ENCODE peak calls at places on chromosomes 6 and 20, in five cellular contexts. One of them, this sample, is unnamed.
A peak's percentile ranks its signal among the peaks of the same experiment; 100 is the strongest.

GRCh38 chr6:35955970-35956369 is 35.1 kb upstream of the SRPK1 start:
- DNase-seq in transverse colon: no peak
- DNase-seq in brain microvascular endothelial cell: no peak
- DNase-seq in coronary artery: no peak
- DNase-seq in A549: no peak
- DNase-seq in this sample: no peak

GRCh38 chr6:150547511-150548222 is 52.0 kb upstream of the PLEKHG1 start:
- DNase-seq in transverse colon: no peak
- DNase-seq in A549: no peak
- DNase-seq in coronary artery: no peak
- DNase-seq in brain microvascular endothelial cell: no peak
- DNase-seq in this sample: no peak

GRCh38 chr20:46939031-46939430 is 44.4 kb downstream of the EYA2 start:
- DNase-seq in A549: peak; percentile 66
- DNase-seq in brain microvascular endothelial cell: no peak
- DNase-seq in transverse colon: no peak
- DNase-seq in coronary artery: no peak
- DNase-seq in this sample: no peak

GRCh38 chr6:80742481-80742880 is 636.0 kb downstream of the BCKDHB start:
- DNase-seq in transverse colon: no peak
- DNase-seq in A549: peak; percentile 16
- DNase-seq in coronary artery: no peak
- DNase-seq in brain microvascular endothelial cell: peak; percentile 33
- DNase-seq in this sample: no peak

GRCh38 chr6:139927236-139927635 is 552.8 kb upstream of the CITED2 start:
- DNase-seq in coronary artery: no peak
- DNase-seq in A549: peak; percentile 4
- DNase-seq in transverse colon: no peak
- DNase-seq in brain microvascular endothelial cell: peak; percentile 71
- DNase-seq in this sample: no peak

GRCh38 chr6:74491844-74492374 is 713.9 kb downstream of the COL12A1 start:
- DNase-seq in A549: no peak
- DNase-seq in transverse colon: no peak
- DNase-seq in coronary artery: no peak
- DNase-seq in brain microvascular endothelial cell: no peak
- DNase-seq in this sample: no peak

GRCh38 chr20:59614714-59615113 is 10.4 kb downstream of the PHACTR3 start:
- DNase-seq in brain microvascular endothelial cell: no peak
- DNase-seq in coronary artery: no peak
- DNase-seq in A549: no peak
- DNase-seq in transverse colon: no peak
- DNase-seq in this sample: no peak

GRCh38 chr20:64119301-64119680 is 11.9 kb upstream of the NPBWR2 start:
- DNase-seq in A549: peak; percentile 48
- DNase-seq in coronary artery: no peak
- DNase-seq in transverse colon: no peak
- DNase-seq in brain microvascular endothelial cell: no peak
- DNase-seq in this sample: no peak

DNA sequence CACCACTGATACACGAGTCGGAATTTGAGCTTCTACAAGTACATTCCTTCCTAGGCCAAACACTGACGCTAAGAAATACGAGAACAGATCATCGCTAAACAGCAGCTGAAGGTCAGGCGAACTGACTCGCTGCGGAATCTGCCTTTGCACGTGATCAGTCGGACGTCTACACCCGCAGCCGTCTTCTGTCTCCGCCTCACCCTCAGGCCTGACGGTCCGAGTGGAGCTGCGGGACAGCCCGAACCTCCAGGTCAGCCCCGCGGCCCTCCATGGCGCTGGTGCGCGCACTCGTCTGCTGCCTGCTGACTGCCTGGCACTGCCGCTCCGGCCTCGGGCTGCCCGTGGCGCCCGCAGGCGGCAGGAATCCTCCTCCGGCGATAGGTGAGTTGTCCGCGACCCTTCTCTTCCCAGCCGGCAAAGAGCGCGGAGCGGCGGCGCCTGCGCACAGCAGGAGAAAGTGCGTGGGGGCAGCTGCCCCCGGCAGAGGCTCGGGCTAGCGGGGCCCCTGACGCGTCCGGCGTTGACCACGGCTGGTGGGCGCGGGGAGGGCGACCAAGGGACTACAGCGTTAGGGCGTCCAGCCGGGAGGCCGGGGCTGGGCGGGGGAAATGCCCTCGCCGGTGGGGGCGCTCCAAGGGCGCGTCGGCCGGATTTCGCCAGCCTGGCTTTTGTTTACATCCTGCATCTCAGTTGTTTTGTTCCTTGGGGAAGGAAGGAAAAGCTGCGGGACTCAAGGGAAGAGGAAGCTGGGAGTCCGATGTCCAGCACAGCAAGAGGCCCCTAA is at the start of gene SMPDL3A:
- DNase-seq in brain microvascular endothelial cell: peak; percentile 90
- DNase-seq in transverse colon: peak; percentile 83
- DNase-seq in coronary artery: peak; percentile 87
- DNase-seq in A549: peak; percentile 73
- DNase-seq in this sample: peak; percentile 88
- TF ChIP-seq CTCF in brain microvascular endothelial cell: peak; percentile 50
- TF ChIP-seq CTCF in transverse colon: no peak
- TF ChIP-seq CTCF in coronary artery: no peak
- TF ChIP-seq CTCF in A549: peak; percentile 58
- TF ChIP-seq CTCF in this sample: peak; percentile 63

GRCh38 chr6:28117386-28118050 is 6.9 kb upstream of the ZSCAN16 start:
- DNase-seq in coronary artery: no peak
- DNase-seq in brain microvascular endothelial cell: no peak
- DNase-seq in transverse colon: no peak
- DNase-seq in A549: no peak
- DNase-seq in this sample: no peak
- TF ChIP-seq CTCF in coronary artery: no peak
- TF ChIP-seq CTCF in brain microvascular endothelial cell: no peak
- TF ChIP-seq CTCF in transverse colon: no peak
- TF ChIP-seq CTCF in A549: no peak
- TF ChIP-seq CTCF in this sample: no peak

DNA sequence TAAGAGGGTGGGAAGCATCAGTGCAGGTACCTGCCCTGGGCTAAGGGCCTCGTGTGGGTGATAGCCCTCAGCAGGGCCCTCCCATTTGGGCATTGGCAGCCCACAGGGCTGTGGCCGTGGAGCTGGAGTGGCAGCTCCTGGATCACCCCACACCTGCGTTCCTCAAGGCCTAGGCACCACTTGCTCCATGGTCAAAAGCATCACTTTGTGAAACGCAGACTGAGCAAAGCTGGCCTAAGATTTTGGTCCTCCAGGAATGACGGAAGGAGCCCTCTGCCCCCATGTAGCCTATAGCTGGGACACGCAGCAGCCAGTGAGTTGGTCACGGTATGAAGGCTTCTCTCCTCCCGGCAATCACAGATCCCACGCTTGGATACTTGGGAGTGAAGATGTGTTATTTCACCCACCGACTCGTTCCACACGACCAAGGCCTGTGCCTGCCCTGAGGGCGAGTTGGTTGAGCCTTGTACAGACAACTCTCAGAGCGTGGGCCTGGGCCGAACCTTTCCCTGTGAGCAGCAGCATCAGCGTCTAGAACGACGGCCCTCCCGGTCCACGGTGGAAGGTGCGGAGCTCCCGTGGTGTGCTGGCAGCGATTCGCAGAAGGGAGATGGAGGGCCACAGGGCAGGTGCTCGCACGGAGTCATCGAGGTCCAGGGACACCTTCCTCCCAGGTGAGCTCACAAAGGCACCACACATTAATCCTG is 39.7 kb downstream of the THBS2 start:
- DNase-seq in transverse colon: no peak
- DNase-seq in brain microvascular endothelial cell: no peak
- DNase-seq in coronary artery: no peak
- DNase-seq in A549: no peak
- DNase-seq in this sample: peak; percentile 80
- TF ChIP-seq CTCF in transverse colon: no peak
- TF ChIP-seq CTCF in brain microvascular endothelial cell: no peak
- TF ChIP-seq CTCF in coronary artery: no peak
- TF ChIP-seq CTCF in A549: no peak
- TF ChIP-seq CTCF in this sample: no peak

GRCh38 chr20:50050660-50051308 is 62.2 kb downstream of the UBE2V1 start:
- DNase-seq in A549: no peak
- DNase-seq in brain microvascular endothelial cell: no peak
- DNase-seq in coronary artery: no peak
- DNase-seq in transverse colon: no peak
- DNase-seq in this sample: no peak

GRCh38 chr20:50052550-50052949 is 60.4 kb downstream of the UBE2V1 start:
- DNase-seq in brain microvascular endothelial cell: no peak
- DNase-seq in A549: no peak
- DNase-seq in coronary artery: no peak
- DNase-seq in transverse colon: no peak
- DNase-seq in this sample: no peak

GRCh38 chr20:50050214-50050613 is 62.7 kb downstream of the UBE2V1 start:
- DNase-seq in coronary artery: no peak
- DNase-seq in transverse colon: no peak
- DNase-seq in A549: no peak
- DNase-seq in brain microvascular endothelial cell: no peak
- DNase-seq in this sample: no peak

GRCh38 chr20:50049442-50050026 is 63.4 kb downstream of the UBE2V1 start:
- DNase-seq in coronary artery: no peak
- DNase-seq in brain microvascular endothelial cell: no peak
- DNase-seq in transverse colon: no peak
- DNase-seq in A549: no peak
- DNase-seq in this sample: no peak

DNA sequence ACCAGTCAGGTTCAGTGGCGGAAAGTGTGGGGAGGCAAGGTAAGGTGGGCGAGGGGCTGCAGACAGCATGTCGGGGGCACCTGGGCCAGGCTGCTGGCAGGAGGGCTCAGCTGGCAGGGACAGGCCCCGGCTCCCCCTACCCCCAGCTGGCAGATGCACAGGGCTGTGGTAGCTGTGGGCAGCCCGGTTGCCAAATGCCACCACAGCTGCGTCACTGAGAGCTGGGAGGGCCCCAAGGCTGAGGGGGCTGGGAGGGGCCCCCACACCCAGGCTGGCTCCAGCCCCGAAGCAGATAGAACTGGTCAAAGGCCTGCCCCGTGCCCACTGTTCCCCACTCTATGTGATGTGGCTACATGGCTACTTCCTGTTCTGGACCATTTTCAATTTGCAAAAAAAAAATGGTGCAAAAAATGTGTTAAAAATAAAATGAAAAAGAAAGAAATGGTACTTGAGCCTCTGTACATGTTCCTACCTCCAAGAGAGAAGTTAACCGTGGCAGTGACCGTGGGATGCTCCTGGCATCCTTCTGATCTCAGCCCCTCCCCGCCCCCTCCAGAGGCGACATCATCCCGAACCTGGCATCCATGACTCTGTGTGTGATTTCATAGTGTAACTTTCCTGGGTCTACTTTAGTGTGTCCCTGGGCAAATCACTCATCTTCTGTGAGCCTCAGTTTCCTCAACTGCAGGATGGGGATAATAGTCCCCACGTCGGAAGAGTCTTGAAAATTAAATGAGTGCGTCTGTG is 64.4 kb downstream of the UBE2V1 start:
- DNase-seq in brain microvascular endothelial cell: no peak
- DNase-seq in A549: no peak
- DNase-seq in transverse colon: peak; percentile 46
- DNase-seq in coronary artery: no peak
- DNase-seq in this sample: no peak
- TF ChIP-seq CTCF in brain microvascular endothelial cell: no peak
- TF ChIP-seq CTCF in A549: no peak
- TF ChIP-seq CTCF in transverse colon: no peak
- TF ChIP-seq CTCF in coronary artery: no peak
- TF ChIP-seq CTCF in this sample: no peak

GRCh38 chr6:30907758-30908591 is at the start of gene GTF2H4:
- DNase-seq in A549: peak; percentile 97
- DNase-seq in coronary artery: peak; percentile 98
- DNase-seq in transverse colon: peak; percentile 97
- DNase-seq in brain microvascular endothelial cell: peak; percentile 98
- DNase-seq in this sample: peak; percentile 98
- TF ChIP-seq CTCF in A549: no peak
- TF ChIP-seq CTCF in coronary artery: no peak
- TF ChIP-seq CTCF in transverse colon: no peak
- TF ChIP-seq CTCF in brain microvascular endothelial cell: no peak
- TF ChIP-seq CTCF in this sample: no peak

GRCh38 chr20:10622657-10623418 is 51.0 kb downstream of the JAG1 start:
- DNase-seq in coronary artery: no peak
- DNase-seq in brain microvascular endothelial cell: peak; percentile 71
- DNase-seq in transverse colon: no peak
- DNase-seq in A549: no peak
- DNase-seq in this sample: no peak
- TF ChIP-seq CTCF in coronary artery: no peak
- TF ChIP-seq CTCF in brain microvascular endothelial cell: peak; percentile 3
- TF ChIP-seq CTCF in transverse colon: no peak
- TF ChIP-seq CTCF in A549: no peak
- TF ChIP-seq CTCF in this sample: no peak

GRCh38 chr6:169019727-169020491 is 233.7 kb downstream of the THBS2 start:
- DNase-seq in transverse colon: no peak
- DNase-seq in A549: peak; percentile 6
- DNase-seq in brain microvascular endothelial cell: no peak
- DNase-seq in coronary artery: no peak
- DNase-seq in this sample: no peak
- TF ChIP-seq CTCF in transverse colon: no peak
- TF ChIP-seq CTCF in A549: no peak
- TF ChIP-seq CTCF in brain microvascular endothelial cell: peak; percentile 18
- TF ChIP-seq CTCF in coronary artery: no peak
- TF ChIP-seq CTCF in this sample: no peak

This sample was measured in osteocyte.